ENCODE peak calls at places on chromosomes 3 and 15, in eight cellular contexts. Z, Q, A, R, G, Y, E and D are unnamed samples.

GRCh38 chr3:177569823-177570657 is 372.8 kb upstream of the TBL1XR1 start:
- DNase-seq in Z (no peak), R (no peak), E (no peak), Y (peak), G (no peak), Q (no peak), A (no peak), D (no peak)

GRCh38 chr3:109926376-109926775 is 589.0 kb upstream of the DPPA4 start:
- DNase-seq in Y (no peak), Z (no peak), E (no peak), G (no peak), R (no peak), Q (no peak), A (no peak), D (no peak)

GRCh38 chr3:124092811-124093210 is 100.9 kb upstream of the ROPN1 start:
- DNase-seq in E (no peak), Z (no peak), Q (no peak), Y (peak), A (no peak), R (no peak), G (no peak), D (no peak)

GRCh38 chr3:139533781-139534443 is 5.6 kb downstream of the RBP1 start:
- DNase-seq in Z (no peak), A (peak), Q (peak), E (no peak), R (no peak), Y (peak), G (no peak), D (peak)

GRCh38 chr15:39242345-39242744 is 338.5 kb upstream of the THBS1 start:
- DNase-seq in A (no peak), Q (no peak), Z (no peak), E (no peak), Y (peak), R (no peak), G (no peak), D (no peak)

GRCh38 chr3:89155811-89156210 is 48.4 kb downstream of the EPHA3 start:
- DNase-seq in R (no peak), E (no peak), G (no peak), Q (no peak), Y (no peak), A (no peak), Z (no peak), D (peak)

GRCh38 chr3:190498293-190498692 is 15.6 kb upstream of the IL1RAP start:
- DNase-seq in R (no peak), Q (no peak), E (no peak), Z (no peak), A (no peak), Y (no peak), G (no peak), D (no peak)

GRCh38 chr3:151946606-151947005 is 73.2 kb downstream of the SUCNR1 start:
- DNase-seq in A (no peak), Q (no peak), Y (no peak), E (no peak), R (no peak), Z (no peak), G (no peak), D (no peak)

GRCh38 chr3:76646921-76647562 is 392.9 kb upstream of the ROBO2 start:
- DNase-seq in A (no peak), R (no peak), Q (no peak), E (no peak), Y (no peak), Z (no peak), G (no peak), D (no peak)

GRCh38 chr15:68599560-68600071 is 20.8 kb downstream of the CORO2B start:
- DNase-seq in G (no peak), Q (peak), E (no peak), Y (peak), R (no peak), A (no peak), Z (no peak), D (peak)

GRCh38 chr15:63276342-63277043 is 912 bp upstream of the APH1B start:
- DNase-seq in A (no peak), G (no peak), Z (no peak), Y (no peak), E (no peak), Q (no peak), R (no peak), D (no peak)

GRCh38 chr15:76185716-76186115 is 125.6 kb downstream of the ETFA start:
- DNase-seq in E (no peak), A (no peak), G (no peak), Q (peak), Y (peak), R (peak), Z (no peak), D (peak)

GRCh38 chr15:41304149-41304548 is 28.2 kb downstream of the OIP5 start:
- DNase-seq in R (no peak), Q (no peak), A (no peak), G (no peak), Y (no peak), E (no peak), Z (no peak), D (no peak)

GRCh38 chr3:66419053-66419440 is 81.8 kb downstream of the LRIG1 start:
- DNase-seq in E (no peak), A (no peak), Q (no peak), G (no peak), Z (no peak), R (no peak), Y (no peak), D (no peak)

GRCh38 chr15:50767332-50767861 is 1.9 kb upstream of the SPPL2A start:
- DNase-seq in G (no peak), Q (no peak), E (no peak), Z (no peak), Y (no peak), R (no peak), A (no peak), D (no peak)

GRCh38 chr3:61194892-61195538 is 56.2 kb downstream of the FHIT start:
- DNase-seq in Q (no peak), Z (no peak), Y (no peak), R (no peak), A (no peak), G (no peak), E (no peak), D (no peak)

GRCh38 chr3:177484926-177485325 is 287.6 kb upstream of the TBL1XR1 start:
- DNase-seq in R (no peak), Z (no peak), Y (peak), G (no peak), E (no peak), A (no peak), Q (no peak), D (no peak)

GRCh38 chr3:23865595-23866396 is 51.0 kb downstream of the NKIRAS1 start:
- DNase-seq in R (peak), G (peak), E (no peak), Q (no peak), Y (peak), Z (peak), A (no peak), D (peak)

GRCh38 chr15:71739355-71739754 is 71.0 kb upstream of the NR2E3 start:
- DNase-seq in G (no peak), A (no peak), R (no peak), Y (no peak), Q (no peak), E (no peak), Z (no peak), D (no peak)

GRCh38 chr15:98809273-98809672 is 160.9 kb downstream of the IGF1R start:
- DNase-seq in G (no peak), Z (no peak), E (no peak), Q (no peak), A (no peak), Y (no peak), R (no peak), D (no peak)

GRCh38 chr3:39413691-39414420 is 7.3 kb downstream of the RPSA start:
- DNase-seq in E (no peak), Y (peak), G (no peak), R (no peak), Q (no peak), A (no peak), Z (no peak), D (no peak)

GRCh38 chr3:161640201-161640600 is 143.6 kb downstream of the OTOL1 start:
- DNase-seq in A (no peak), Q (no peak), R (no peak), G (no peak), Z (no peak), Y (no peak), E (no peak), D (no peak)

GRCh38 chr3:129624347-129625070 is 18.0 kb upstream of the PLXND1 start:
- DNase-seq in G (no peak), R (no peak), E (no peak), Z (no peak), Q (no peak), A (peak), Y (no peak), D (no peak)

GRCh38 chr15:74988007-74988800 is 7.2 kb upstream of the SCAMP5 start:
- DNase-seq in R (peak), Z (no peak), Y (peak), Q (peak), A (peak), E (no peak), G (no peak), D (peak)

GRCh38 chr3:101146946-101147345 is 153.7 kb upstream of the ABI3BP start:
- DNase-seq in Y (no peak), E (no peak), Z (no peak), G (no peak), R (no peak), Q (no peak), A (no peak), D (no peak)

GRCh38 chr3:195774917-195775316 is 36.8 kb downstream of the MUC4 start:
- DNase-seq in G (no peak), A (peak), R (peak), E (no peak), Q (peak), Z (no peak), Y (peak), D (peak)

GRCh38 chr3:161560006-161560637 is 63.5 kb downstream of the OTOL1 start:
- DNase-seq in R (peak), A (peak), Z (no peak), Y (peak), E (no peak), G (no peak), Q (peak), D (peak)

GRCh38 chr3:188458761-188459160 is 304.8 kb downstream of the LPP start:
- DNase-seq in E (no peak), Q (no peak), A (no peak), Y (no peak), G (no peak), R (no peak), Z (no peak), D (no peak)

GRCh38 chr15:85642054-85642692 is 152.6 kb downstream of the KLHL25 start:
- DNase-seq in A (no peak), E (no peak), R (no peak), G (no peak), Q (no peak), Z (no peak), Y (no peak), D (no peak)